ENCODE peak calls at places on chromosome 18, in nine cellular contexts. N, U, T, H, L, F, A, Y and V are unnamed samples.

GRCh38 chr18:59085797-59086196 is 53.9 kb upstream of the SEC11C start:
- DNase-seq in N (no peak), H (peak), Y (peak), L (no peak), F (no peak), U (no peak), A (no peak), T (peak), V (no peak)

GRCh38 chr18:31217455-31217854 is 54.8 kb upstream of the DSC1 start:
- DNase-seq in U (no peak), T (no peak), F (no peak), L (no peak), H (no peak), Y (no peak), A (no peak), N (no peak), V (no peak)

GRCh38 chr18:62505669-62506494 is 16.9 kb upstream of the ZCCHC2 start:
- DNase-seq in F (no peak), H (peak), N (no peak), L (no peak), U (no peak), Y (no peak), A (no peak), T (no peak), V (no peak)

GRCh38 chr18:50093366-50093765 is 101.6 kb downstream of the MYO5B start:
- DNase-seq in N (no peak), T (no peak), F (no peak), Y (no peak), H (no peak), U (no peak), L (peak), A (no peak), V (no peak)

GRCh38 chr18:46054956-46055831 is 16.9 kb downstream of the PSTPIP2 start:
- DNase-seq in A (no peak), N (no peak), U (no peak), T (no peak), L (no peak), H (no peak), F (no peak), Y (no peak), V (no peak)

GRCh38 chr18:44733069-44733753 is 52.5 kb downstream of the SETBP1 start:
- DNase-seq in T (no peak), H (peak), Y (peak), F (no peak), U (no peak), A (no peak), L (no peak), N (no peak), V (no peak)

GRCh38 chr18:79522451-79523220 is 126.9 kb downstream of the NFATC1 start:
- DNase-seq in T (no peak), U (no peak), H (no peak), L (no peak), Y (no peak), N (no peak), F (peak), A (peak), V (no peak)

GRCh38 chr18:21853020-21853419 is 112.4 kb downstream of the MIB1 start:
- DNase-seq in N (no peak), T (no peak), Y (peak), L (no peak), F (no peak), A (no peak), H (no peak), U (no peak), V (no peak)

GRCh38 chr18:21454725-21455124 is 145.8 kb downstream of the ESCO1 start:
- DNase-seq in H (no peak), A (no peak), L (no peak), U (no peak), F (no peak), Y (no peak), N (peak), T (no peak), V (no peak)

GRCh38 chr18:39173022-39173421 is 1607.4 kb upstream of the CELF4 start:
- DNase-seq in L (peak), A (no peak), Y (no peak), N (no peak), U (peak), F (no peak), H (peak), T (peak), V (no peak)

GRCh38 chr18:73043231-73044000 is 175.6 kb upstream of the NETO1 start:
- DNase-seq in F (no peak), N (no peak), U (peak), Y (no peak), T (no peak), A (no peak), L (peak), H (no peak), V (no peak)

GRCh38 chr18:46152808-46153617 is 48.8 kb downstream of the HAUS1 start:
- DNase-seq in T (no peak), N (peak), H (peak), U (no peak), F (no peak), A (no peak), Y (peak), L (peak), V (no peak)

GRCh38 chr18:21314721-21315120 is 72.7 kb downstream of the GREB1L start:
- DNase-seq in T (no peak), U (no peak), L (no peak), N (no peak), H (peak), A (no peak), F (no peak), Y (no peak), V (no peak)

GRCh38 chr18:69949538-69949936 is 1.9 kb upstream of the CD226 start:
- DNase-seq in N (no peak), F (no peak), T (no peak), U (no peak), H (no peak), Y (no peak), L (no peak), A (no peak), V (no peak)

GRCh38 chr18:7152485-7152884 is 34.9 kb upstream of the LAMA1 start:
- DNase-seq in L (no peak), F (no peak), A (no peak), N (no peak), Y (no peak), U (no peak), T (no peak), H (no peak), V (no peak)

GRCh38 chr18:59426855-59427254 is 67.8 kb upstream of the LMAN1 start:
- DNase-seq in T (no peak), A (no peak), N (no peak), U (peak), H (peak), Y (no peak), L (no peak), F (no peak), V (no peak)

GRCh38 chr18:77811510-77811909 is 561.9 kb downstream of the GALR1 start:
- DNase-seq in N (no peak), H (peak), F (no peak), A (no peak), Y (no peak), T (peak), U (peak), L (peak), V (no peak)

GRCh38 chr18:50726960-50727589 is 92.7 kb downstream of the MRO start:
- DNase-seq in Y (no peak), L (no peak), F (no peak), H (no peak), A (no peak), N (no peak), T (no peak), U (no peak), V (no peak)

GRCh38 chr18:48975817-48976649 is 25.3 kb upstream of the SMAD7 start:
- DNase-seq in H (no peak), Y (peak), F (peak), N (peak), A (peak), U (peak), L (no peak), T (peak), V (peak)

GRCh38 chr18:58392336-58393000 is 236.4 kb downstream of the ALPK2 start:
- DNase-seq in N (no peak), F (no peak), U (no peak), T (no peak), Y (peak), A (no peak), H (no peak), L (no peak), V (peak)

GRCh38 chr18:79519751-79520472 is 124.2 kb downstream of the NFATC1 start:
- DNase-seq in Y (no peak), L (no peak), N (no peak), T (no peak), H (no peak), A (no peak), F (peak), U (no peak), V (no peak)

GRCh38 chr18:8948011-8948410 is 154.5 kb upstream of the NDUFV2 start:
- DNase-seq in U (no peak), Y (peak), T (no peak), H (no peak), N (no peak), F (no peak), L (no peak), A (no peak), V (no peak)

GRCh38 chr18:8561123-8561905 is 47.9 kb upstream of the RAB12 start:
- DNase-seq in T (no peak), F (no peak), L (no peak), H (no peak), Y (no peak), U (no peak), N (no peak), A (no peak), V (no peak)

GRCh38 chr18:24685232-24685959 is 225.0 kb downstream of the HRH4 start:
- DNase-seq in H (no peak), L (no peak), T (no peak), A (no peak), Y (no peak), U (no peak), F (no peak), N (no peak), V (no peak)

GRCh38 chr18:77068890-77069312 is 63.7 kb downstream of the MBP start:
- DNase-seq in H (no peak), L (no peak), Y (no peak), N (no peak), F (no peak), U (no peak), T (no peak), A (no peak), V (no peak)

GRCh38 chr18:8801263-8801901 is 96.0 kb downstream of the MTCL1 start:
- DNase-seq in L (no peak), T (no peak), F (no peak), N (no peak), Y (peak), A (no peak), U (no peak), H (peak), V (no peak)

GRCh38 chr18:27004056-27004829 is 138.7 kb upstream of the AQP4 start:
- DNase-seq in A (no peak), T (peak), H (peak), U (no peak), L (no peak), F (no peak), N (no peak), Y (peak), V (no peak)

GRCh38 chr18:10047237-10047636 is 133.4 kb downstream of the VAPA start:
- DNase-seq in L (no peak), T (peak), A (no peak), N (no peak), H (no peak), U (no peak), Y (peak), F (no peak), V (no peak)

GRCh38 chr18:55048892-55049291 is 89.6 kb upstream of the CCDC68 start:
- DNase-seq in N (no peak), F (no peak), H (peak), T (peak), U (no peak), L (no peak), Y (peak), A (no peak), V (no peak)

GRCh38 chr18:2293109-2293839 is 278.0 kb downstream of the METTL4 start:
- DNase-seq in H (no peak), L (no peak), Y (no peak), N (no peak), U (no peak), A (no peak), T (no peak), F (no peak), V (no peak)

GRCh38 chr18:36460324-36460850 is 162.9 kb downstream of the FHOD3 start:
- DNase-seq in U (no peak), T (no peak), Y (no peak), N (no peak), L (no peak), H (no peak), A (no peak), F (no peak), V (no peak)